ENCODE peak calls at places on chromosome 2, in seven cellular contexts. S is GM12892, L is GM12878, Y is H1, Z is K562, C is HepG2, J is SK-N-SH. T is an unnamed sample.

GRCh38 chr2:174492963-174493431 is 6.2 kb upstream of the GPR155 start:
- DNase-seq in C (no peak), J (no peak), S (peak), L (peak), Z (no peak), Y (no peak), T (peak)

GRCh38 chr2:203122317-203122998 is 107.8 kb downstream of the NBEAL1 start:
- DNase-seq in S (no peak), Z (no peak), L (no peak), J (peak), C (peak), Y (no peak), T (no peak)

GRCh38 chr2:111209045-111209514 is 88.4 kb downstream of the BCL2L11 start:
- DNase-seq in L (peak), Z (no peak), Y (no peak), S (no peak), J (no peak), C (no peak), T (no peak)

GRCh38 chr2:203808041-203808750 is 59.4 kb upstream of the CTLA4 start:
- DNase-seq in Y (no peak), L (no peak), S (no peak), J (no peak), C (no peak), Z (no peak), T (no peak)

GRCh38 chr2:128271186-128271890 is 47.3 kb downstream of the HS6ST1 start:
- DNase-seq in S (no peak), Z (no peak), Y (no peak), J (no peak), L (no peak), C (no peak), T (no peak)

GRCh38 chr2:126838718-126838985 is 60.0 kb upstream of the TEX51 start:
- DNase-seq in Y (no peak), J (no peak), Z (no peak), S (no peak), L (no peak), C (no peak), T (no peak)

GRCh38 chr2:85326946-85327756 is 638 bp downstream of the TGOLN2 start:
- DNase-seq in Z (peak), C (no peak), J (no peak), S (peak), Y (no peak), L (no peak), T (peak)

GRCh38 chr2:204720874-204721273 is 175.6 kb downstream of the PARD3B start:
- DNase-seq in Y (no peak), Z (no peak), L (no peak), S (no peak), C (no peak), J (no peak), T (no peak)

GRCh38 chr2:121810959-121811853 is 55.8 kb downstream of the TSN start:
- DNase-seq in J (peak), L (no peak), Z (peak), Y (peak), C (peak), S (no peak), T (no peak)

GRCh38 chr2:38079111-38080052 is 3.4 kb upstream of the CYP1B1 start:
- DNase-seq in S (no peak), C (no peak), Z (no peak), J (no peak), L (no peak), Y (peak), T (no peak)

GRCh38 chr2:241798631-241799521 is 10.1 kb upstream of the NEU4 start:
- DNase-seq in J (peak), L (no peak), S (peak), Z (no peak), Y (no peak), C (peak), T (peak)
- TF ChIP-seq TAF1 in J (no peak), L (no peak), S (no peak), Z (no peak), Y (no peak), C (peak), T (no peak)

DNA sequence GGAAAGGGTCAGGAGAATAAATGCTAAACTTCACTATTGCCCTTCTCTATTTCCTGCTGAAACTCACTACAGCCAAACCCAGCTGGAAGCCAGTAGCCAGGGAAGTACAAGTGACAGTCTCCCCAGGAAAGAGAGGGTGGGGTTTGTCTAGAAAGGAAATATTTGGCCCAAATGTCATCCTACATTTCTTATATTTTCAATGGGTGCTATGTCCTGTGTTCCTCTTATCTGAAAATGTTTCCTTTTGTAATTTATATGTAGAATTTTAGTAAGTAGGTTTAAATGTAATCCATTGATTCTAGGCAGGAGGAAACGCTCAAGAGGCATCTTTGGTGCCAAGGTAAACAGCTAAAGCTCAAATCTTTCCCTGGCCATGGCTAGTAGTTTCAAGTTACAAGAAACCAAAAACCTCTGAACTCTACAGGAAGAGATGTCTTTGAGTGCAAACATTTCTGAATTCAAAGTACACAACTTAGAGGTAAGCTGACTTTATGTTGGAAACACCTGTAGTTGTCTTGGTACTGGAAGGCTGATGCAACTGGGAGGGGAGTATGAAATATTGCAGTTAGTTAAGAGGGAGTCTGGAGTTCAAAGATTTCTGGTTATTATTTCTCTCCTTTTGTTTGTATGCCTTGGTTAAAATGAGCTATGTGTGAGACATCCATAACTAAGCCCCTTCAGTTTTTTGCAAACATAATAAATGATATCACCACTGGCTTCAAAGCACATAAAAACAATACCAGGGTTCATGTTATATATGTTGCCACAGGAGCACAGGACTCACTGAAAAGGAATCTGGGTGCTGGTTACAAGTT is 356.1 kb upstream of the ZC3H15 start:
- DNase-seq in Z (no peak), Y (no peak), S (no peak), L (no peak), J (no peak), C (peak), T (no peak)
- TF ChIP-seq TAF1 in Z (no peak), Y (no peak), S (no peak), L (no peak), J (no peak), C (no peak), T (no peak)

GRCh38 chr2:102172749-102173148 is 14.1 kb upstream of the IL1RL2 start:
- DNase-seq in L (no peak), Y (no peak), S (no peak), C (no peak), J (no peak), Z (no peak), T (no peak)
- TF ChIP-seq TAF1 in L (no peak), Y (no peak), S (no peak), C (no peak), J (no peak), Z (no peak), T (no peak)

GRCh38 chr2:164898475-164898874 is 56.9 kb downstream of the SLC38A11 start:
- DNase-seq in Y (no peak), J (no peak), C (peak), L (no peak), Z (no peak), S (no peak), T (no peak)
- TF ChIP-seq TAF1 in Y (no peak), J (no peak), C (no peak), L (no peak), Z (no peak), S (no peak), T (no peak)